ENCODE peak calls at places on chromosomes 11 and 22, in seven cellular contexts. One of them, this sample, is unnamed.

GRCh38 chr11:72179804-72180396 is 12.0 kb upstream of the FOLR1 start:
- DNase-seq in Panc1: no peak
- DNase-seq in HCT116: no peak
- DNase-seq in A549: no peak
- DNase-seq in SK-N-SH: no peak
- DNase-seq in GM23338: no peak
- DNase-seq in GM12878: no peak
- DNase-seq in this sample: no peak

GRCh38 chr11:1174441-1175370 is 17.0 kb downstream of the MUC5AC start:
- DNase-seq in Panc1: no peak
- DNase-seq in HCT116: no peak
- DNase-seq in A549: no peak
- DNase-seq in SK-N-SH: no peak
- DNase-seq in GM23338: no peak
- DNase-seq in GM12878: no peak
- DNase-seq in this sample: no peak

GRCh38 chr11:17352925-17353227 is 1.3 kb downstream of the NCR3LG1 start:
- DNase-seq in Panc1: peak; percentile 28
- DNase-seq in HCT116: no peak
- DNase-seq in A549: peak; percentile 63
- DNase-seq in SK-N-SH: peak; percentile 52
- DNase-seq in GM23338: peak; percentile 43
- DNase-seq in GM12878: no peak
- DNase-seq in this sample: no peak

GRCh38 chr11:93444671-93445073 is 98.5 kb downstream of the SMCO4 start:
- DNase-seq in Panc1: no peak
- DNase-seq in HCT116: no peak
- DNase-seq in A549: no peak
- DNase-seq in SK-N-SH: no peak
- DNase-seq in GM23338: peak; percentile 88
- DNase-seq in GM12878: no peak
- DNase-seq in this sample: no peak

GRCh38 chr22:27518583-27519437 is 282.7 kb downstream of the MN1 start:
- DNase-seq in Panc1: no peak
- DNase-seq in HCT116: no peak
- DNase-seq in A549: no peak
- DNase-seq in SK-N-SH: peak; percentile 76
- DNase-seq in GM23338: peak; percentile 13
- DNase-seq in GM12878: no peak
- DNase-seq in this sample: no peak

GRCh38 chr11:7637447-7638157 is 35.7 kb downstream of the CYB5R2 start:
- DNase-seq in Panc1: no peak
- DNase-seq in HCT116: no peak
- DNase-seq in A549: no peak
- DNase-seq in SK-N-SH: no peak
- DNase-seq in GM23338: no peak
- DNase-seq in GM12878: no peak
- DNase-seq in this sample: no peak

GRCh38 chr22:37638351-37639069 is 959 bp upstream of the SH3BP1 start:
- DNase-seq in Panc1: no peak
- DNase-seq in HCT116: no peak
- DNase-seq in A549: no peak
- DNase-seq in SK-N-SH: no peak
- DNase-seq in GM23338: no peak
- DNase-seq in GM12878: no peak
- DNase-seq in this sample: no peak

GRCh38 chr11:130487390-130488186 is 39.1 kb downstream of the ADAMTS15 start:
- DNase-seq in Panc1: no peak
- DNase-seq in HCT116: no peak
- DNase-seq in A549: no peak
- DNase-seq in SK-N-SH: no peak
- DNase-seq in GM23338: no peak
- DNase-seq in GM12878: no peak
- DNase-seq in this sample: no peak

GRCh38 chr11:131880279-131880678 is 509.9 kb downstream of the NTM start:
- DNase-seq in Panc1: no peak
- DNase-seq in HCT116: no peak
- DNase-seq in A549: no peak
- DNase-seq in SK-N-SH: no peak
- DNase-seq in GM23338: no peak
- DNase-seq in GM12878: no peak
- DNase-seq in this sample: no peak

GRCh38 chr11:108933630-108934029 is 268.8 kb downstream of the DDX10 start:
- DNase-seq in Panc1: no peak
- DNase-seq in HCT116: no peak
- DNase-seq in A549: no peak
- DNase-seq in SK-N-SH: no peak
- DNase-seq in GM23338: no peak
- DNase-seq in GM12878: no peak
- DNase-seq in this sample: no peak

GRCh38 chr11:35946766-35947165 is 2.9 kb downstream of the LDLRAD3 start:
- DNase-seq in Panc1: no peak
- DNase-seq in HCT116: no peak
- DNase-seq in A549: no peak
- DNase-seq in SK-N-SH: no peak
- DNase-seq in GM23338: no peak
- DNase-seq in GM12878: no peak
- DNase-seq in this sample: no peak

GRCh38 chr11:126917531-126918204 is 82.9 kb downstream of the KIRREL3 start:
- DNase-seq in Panc1: no peak
- DNase-seq in HCT116: no peak
- DNase-seq in A549: peak; percentile 52
- DNase-seq in SK-N-SH: no peak
- DNase-seq in GM23338: no peak
- DNase-seq in GM12878: peak; percentile 65
- DNase-seq in this sample: no peak

GRCh38 chr11:46414466-46414796 is 22.9 kb upstream of the CHRM4 start:
- DNase-seq in Panc1: no peak
- DNase-seq in HCT116: no peak
- DNase-seq in A549: no peak
- DNase-seq in SK-N-SH: no peak
- DNase-seq in GM23338: no peak
- DNase-seq in GM12878: no peak
- DNase-seq in this sample: no peak

GRCh38 chr22:29724843-29725242 is 5.0 kb downstream of the CABP7 start:
- DNase-seq in Panc1: no peak
- DNase-seq in HCT116: no peak
- DNase-seq in A549: no peak
- DNase-seq in SK-N-SH: peak; percentile 41
- DNase-seq in GM23338: no peak
- DNase-seq in GM12878: no peak
- DNase-seq in this sample: no peak

GRCh38 chr22:29726104-29726503 is 6.3 kb downstream of the CABP7 start:
- DNase-seq in Panc1: no peak
- DNase-seq in HCT116: no peak
- DNase-seq in A549: no peak
- DNase-seq in SK-N-SH: peak; percentile 38
- DNase-seq in GM23338: no peak
- DNase-seq in GM12878: no peak
- DNase-seq in this sample: no peak

GRCh38 chr22:29727248-29727551 is 7.4 kb downstream of the CABP7 start:
- DNase-seq in Panc1: no peak
- DNase-seq in HCT116: no peak
- DNase-seq in A549: peak; percentile 51
- DNase-seq in SK-N-SH: peak; percentile 91
- DNase-seq in GM23338: peak; percentile 81
- DNase-seq in GM12878: no peak
- DNase-seq in this sample: peak; percentile 44

GRCh38 chr22:29729161-29729560 is 9.4 kb downstream of the CABP7 start:
- DNase-seq in Panc1: no peak
- DNase-seq in HCT116: no peak
- DNase-seq in A549: no peak
- DNase-seq in SK-N-SH: no peak
- DNase-seq in GM23338: no peak
- DNase-seq in GM12878: no peak
- DNase-seq in this sample: no peak

DNA sequence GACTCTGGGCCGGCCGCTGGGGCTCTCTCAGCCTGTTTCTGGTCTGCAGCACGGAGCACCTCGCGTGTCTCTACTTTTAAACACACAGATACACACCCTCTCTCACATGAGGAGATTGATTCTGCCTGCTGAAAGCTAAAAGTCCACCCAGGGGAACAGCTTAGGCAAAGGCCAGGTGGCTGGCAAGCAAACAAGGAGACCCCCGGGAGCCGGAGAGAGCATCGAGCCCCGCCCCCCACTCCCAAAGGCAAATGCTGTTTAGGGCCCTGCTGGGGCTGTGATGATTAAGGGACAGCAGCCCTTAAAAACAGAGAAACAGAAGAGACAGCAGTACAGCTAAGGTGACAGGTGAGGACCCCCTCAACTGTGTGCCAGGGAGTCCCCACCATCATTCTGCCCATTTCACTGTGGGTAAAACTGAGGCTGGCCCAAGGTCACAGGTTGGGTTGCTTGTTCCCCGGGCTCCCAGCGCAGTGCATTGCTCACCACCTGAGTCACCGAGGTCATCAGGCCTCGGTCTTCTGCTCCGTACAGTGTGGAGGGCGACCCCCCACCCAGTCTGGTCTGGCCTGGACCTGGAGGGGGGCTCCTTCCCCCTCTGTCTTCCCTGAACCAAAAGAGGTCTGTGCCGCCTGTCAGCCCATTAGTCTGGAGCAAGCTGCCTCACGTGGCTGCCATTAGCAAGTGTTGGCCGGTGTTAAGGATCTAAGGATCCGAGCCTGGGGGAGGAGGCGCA is 6.9 kb downstream of the CABP7 start:
- DNase-seq in Panc1: no peak
- DNase-seq in HCT116: no peak
- DNase-seq in A549: no peak
- DNase-seq in SK-N-SH: no peak
- DNase-seq in GM23338: no peak
- DNase-seq in GM12878: no peak
- DNase-seq in this sample: no peak
- TF ChIP-seq REST in Panc1: no peak
- TF ChIP-seq REST in HCT116: no peak
- TF ChIP-seq REST in A549: no peak
- TF ChIP-seq REST in SK-N-SH: no peak
- TF ChIP-seq REST in GM23338: no peak
- TF ChIP-seq REST in GM12878: no peak
- TF ChIP-seq REST in this sample: no peak

DNA sequence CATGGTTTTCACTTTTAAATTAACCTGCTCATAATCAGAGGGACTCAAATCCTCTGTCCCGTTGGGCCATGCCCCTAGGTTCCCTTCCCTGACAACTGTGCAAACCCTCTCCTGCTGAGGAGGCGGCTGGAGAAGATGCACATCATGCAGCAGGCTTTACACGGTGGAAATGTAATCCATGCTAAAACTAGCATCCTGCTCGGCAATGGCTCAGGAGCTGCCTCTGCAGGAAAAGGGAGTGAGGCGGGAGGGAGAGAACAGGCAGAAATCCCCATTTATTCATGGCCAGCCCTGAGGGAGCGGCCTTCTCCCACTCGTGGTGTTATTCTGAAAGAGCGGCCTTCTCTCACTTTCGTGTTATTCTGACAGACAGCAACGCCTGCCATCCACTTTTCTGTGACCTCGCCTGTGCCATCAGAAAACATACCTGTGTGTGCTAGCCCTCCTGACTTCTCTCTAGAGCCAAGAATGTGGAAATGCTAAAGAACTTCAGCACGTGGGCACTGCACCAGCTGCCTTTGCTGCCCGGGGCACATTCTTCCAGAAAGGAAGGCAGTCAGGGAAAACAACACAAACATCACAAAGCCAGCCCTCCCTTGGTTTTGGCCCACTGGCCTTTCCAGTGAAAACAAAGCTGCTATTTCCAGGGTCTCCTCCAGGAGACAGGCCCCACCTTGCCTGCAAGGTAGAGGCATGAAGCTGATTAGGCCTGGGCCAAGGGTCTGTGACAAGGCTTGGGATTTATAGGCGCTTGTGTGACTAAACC is 62.9 kb upstream of the BID start:
- DNase-seq in Panc1: no peak
- DNase-seq in HCT116: no peak
- DNase-seq in A549: no peak
- DNase-seq in SK-N-SH: no peak
- DNase-seq in GM23338: peak; percentile 52
- DNase-seq in GM12878: no peak
- DNase-seq in this sample: no peak
- TF ChIP-seq REST in Panc1: no peak
- TF ChIP-seq REST in HCT116: no peak
- TF ChIP-seq REST in A549: no peak
- TF ChIP-seq REST in SK-N-SH: no peak
- TF ChIP-seq REST in GM23338: no peak
- TF ChIP-seq REST in GM12878: no peak
- TF ChIP-seq REST in this sample: no peak

GRCh38 chr22:46537221-46537945 is at the start of gene CELSR1:
- DNase-seq in Panc1: no peak
- DNase-seq in HCT116: no peak
- DNase-seq in A549: peak; percentile 72
- DNase-seq in SK-N-SH: peak; percentile 69
- DNase-seq in GM23338: peak; percentile 71
- DNase-seq in GM12878: no peak
- DNase-seq in this sample: no peak

GRCh38 chr22:46541536-46541935 is 4.1 kb upstream of the CELSR1 start:
- DNase-seq in Panc1: no peak
- DNase-seq in HCT116: no peak
- DNase-seq in A549: no peak
- DNase-seq in SK-N-SH: no peak
- DNase-seq in GM23338: no peak
- DNase-seq in GM12878: no peak
- DNase-seq in this sample: no peak

GRCh38 chr22:46537946-46538815 is 761 bp upstream of the CELSR1 start:
- DNase-seq in Panc1: no peak
- DNase-seq in HCT116: no peak
- DNase-seq in A549: peak; percentile 46
- DNase-seq in SK-N-SH: peak; percentile 69
- DNase-seq in GM23338: peak; percentile 70
- DNase-seq in GM12878: no peak
- DNase-seq in this sample: no peak

GRCh38 chr22:46538816-46539163 is 1.4 kb upstream of the CELSR1 start:
- DNase-seq in Panc1: no peak
- DNase-seq in HCT116: no peak
- DNase-seq in A549: no peak
- DNase-seq in SK-N-SH: no peak
- DNase-seq in GM23338: no peak
- DNase-seq in GM12878: no peak
- DNase-seq in this sample: peak; percentile 7

DNA sequence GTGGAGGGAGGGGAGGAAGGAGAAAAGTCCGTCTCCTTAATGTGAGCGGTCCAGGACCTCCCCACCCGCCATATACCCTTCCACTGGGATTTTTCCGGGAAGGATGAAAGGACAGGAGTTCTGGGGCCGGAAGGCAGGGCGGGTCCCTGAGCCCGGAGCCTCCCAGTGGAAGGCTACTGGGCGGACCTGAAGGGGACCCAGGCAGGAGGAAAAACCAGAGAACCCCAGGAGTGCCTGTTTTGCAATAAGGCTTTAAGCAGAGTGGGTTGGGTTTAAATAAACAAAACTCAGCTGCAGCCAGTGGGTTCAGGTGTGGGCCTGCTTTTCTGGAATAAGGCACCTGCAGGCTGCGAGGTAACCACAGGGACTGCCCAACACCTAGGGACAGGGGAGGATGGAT is 1.7 kb upstream of the CELSR1 start:
- DNase-seq in Panc1: no peak
- DNase-seq in HCT116: no peak
- DNase-seq in A549: no peak
- DNase-seq in SK-N-SH: no peak
- DNase-seq in GM23338: no peak
- DNase-seq in GM12878: no peak
- DNase-seq in this sample: no peak
- TF ChIP-seq REST in Panc1: no peak
- TF ChIP-seq REST in HCT116: no peak
- TF ChIP-seq REST in A549: no peak
- TF ChIP-seq REST in SK-N-SH: no peak
- TF ChIP-seq REST in GM23338: no peak
- TF ChIP-seq REST in GM12878: no peak
- TF ChIP-seq REST in this sample: no peak

GRCh38 chr11:60447070-60447469 is 8.6 kb upstream of the MS4A1 start:
- DNase-seq in Panc1: no peak
- DNase-seq in HCT116: no peak
- DNase-seq in A549: no peak
- DNase-seq in SK-N-SH: no peak
- DNase-seq in GM23338: no peak
- DNase-seq in GM12878: no peak
- DNase-seq in this sample: no peak
- TF ChIP-seq REST in Panc1: no peak
- TF ChIP-seq REST in HCT116: no peak
- TF ChIP-seq REST in A549: no peak
- TF ChIP-seq REST in SK-N-SH: no peak
- TF ChIP-seq REST in GM23338: no peak
- TF ChIP-seq REST in GM12878: no peak
- TF ChIP-seq REST in this sample: no peak

This sample was measured in HL-60.